ENCODE peak calls at places on chromosomes 16 and 17, in five cellular contexts. L, X, G, I and Q are unnamed samples.

GRCh38 chr17:38550661-38551060 is 55.1 kb downstream of the SRCIN1 start:
- DNase-seq in L (no peak), X (no peak), G (peak; percentile 56), I (no peak), Q (no peak)

GRCh38 chr17:37570527-37571093 is 38.6 kb downstream of the SYNRG start:
- DNase-seq in L (peak; percentile 81), X (no peak), G (peak; percentile 47), I (peak; percentile 60), Q (peak; percentile 66)

GRCh38 chr17:30361766-30362279 is 16.9 kb upstream of the CPD start:
- DNase-seq in L (no peak), X (no peak), G (no peak), I (no peak), Q (no peak)

GRCh38 chr16:70638814-70639792 is 7.3 kb upstream of the IL34 start:
- DNase-seq in L (no peak), X (no peak), G (no peak), I (peak; percentile 71), Q (no peak)

GRCh38 chr16:83366228-83366627 is 441.6 kb upstream of the HSBP1 start:
- DNase-seq in L (no peak), X (no peak), G (no peak), I (no peak), Q (no peak)

GRCh38 chr17:82338858-82339633 is 5.5 kb upstream of the SECTM1 start:
- DNase-seq in L (peak; percentile 86), X (no peak), G (peak; percentile 89), I (no peak), Q (peak; percentile 59)

GRCh38 chr16:57699481-57699880 is 4.9 kb downstream of the DRC7 start:
- DNase-seq in L (no peak), X (no peak), G (no peak), I (no peak), Q (no peak)

GRCh38 chr17:68296217-68297140 is 5.2 kb downstream of the ARSG start:
- DNase-seq in L (no peak), X (no peak), G (no peak), I (no peak), Q (no peak)

GRCh38 chr17:66088173-66088572 is 103.8 kb downstream of the CEP112 start:
- DNase-seq in L (no peak), X (no peak), G (no peak), I (no peak), Q (no peak)

GRCh38 chr17:39400547-39401411 is 647 bp downstream of the FBXL20 start:
- DNase-seq in L (no peak), X (no peak), G (peak; percentile 27), I (no peak), Q (peak; percentile 58)

GRCh38 chr16:129075-129474 is 9.4 kb downstream of the NPRL3 start:
- DNase-seq in L (no peak), X (no peak), G (no peak), I (no peak), Q (no peak)

GRCh38 chr16:25633549-25633948 is 58.2 kb upstream of the HS3ST4 start:
- DNase-seq in L (peak; percentile 35), X (no peak), G (peak; percentile 58), I (peak; percentile 70), Q (no peak)

GRCh38 chr16:57588821-57589220 is 39.6 kb upstream of the ADGRG1 start:
- DNase-seq in L (no peak), X (no peak), G (no peak), I (no peak), Q (no peak)

GRCh38 chr16:21283521-21284289 is 5.6 kb upstream of the CRYM start:
- DNase-seq in L (peak; percentile 65), X (no peak), G (peak; percentile 26), I (peak; percentile 51), Q (peak; percentile 21)

GRCh38 chr16:46920402-46921068 is 36.4 kb downstream of the GPT2 start:
- DNase-seq in L (no peak), X (no peak), G (no peak), I (peak; percentile 35), Q (no peak)

GRCh38 chr17:75090871-75091854 is 3.4 kb downstream of the SLC16A5 start:
- DNase-seq in L (peak; percentile 59), X (no peak), G (peak; percentile 85), I (peak; percentile 78), Q (no peak)

GRCh38 chr17:2070241-2071023 is 15.5 kb downstream of the HIC1 start:
- DNase-seq in L (no peak), X (peak; percentile 96), G (no peak), I (no peak), Q (no peak)

GRCh38 chr16:17205279-17206139 is 265.3 kb downstream of the XYLT1 start:
- DNase-seq in L (no peak), X (no peak), G (no peak), I (no peak), Q (no peak)

GRCh38 chr16:72996291-72997062 is 51.5 kb downstream of the ZFHX3 start:
- DNase-seq in L (no peak), X (no peak), G (no peak), I (peak; percentile 66), Q (no peak)

GRCh38 chr16:26963109-26963508 is 103.6 kb upstream of the C16orf82 start:
- DNase-seq in L (peak; percentile 12), X (no peak), G (peak; percentile 55), I (peak; percentile 12), Q (no peak)

GRCh38 chr17:80432961-80433550 is 18.1 kb downstream of the ENDOV start:
- DNase-seq in L (no peak), X (no peak), G (no peak), I (no peak), Q (no peak)
- H3K4me1 ChIP-seq in L (no peaks in the 10 kb centered on the region), X (no peaks in the 10 kb centered on the region), G (no peaks in the 10 kb centered on the region), I (no peaks in the 10 kb centered on the region), Q (no peaks in the 10 kb centered on the region)

GRCh38 chr17:58398574-58399266 is 18.6 kb downstream of the RNF43 start:
- DNase-seq in L (no peak), X (no peak), G (no peak), I (no peak), Q (no peak)
- TF ChIP-seq POLR2A in L (no peak), X (no peak), G (no peak), I (no peak), Q (no peak)

DNA sequence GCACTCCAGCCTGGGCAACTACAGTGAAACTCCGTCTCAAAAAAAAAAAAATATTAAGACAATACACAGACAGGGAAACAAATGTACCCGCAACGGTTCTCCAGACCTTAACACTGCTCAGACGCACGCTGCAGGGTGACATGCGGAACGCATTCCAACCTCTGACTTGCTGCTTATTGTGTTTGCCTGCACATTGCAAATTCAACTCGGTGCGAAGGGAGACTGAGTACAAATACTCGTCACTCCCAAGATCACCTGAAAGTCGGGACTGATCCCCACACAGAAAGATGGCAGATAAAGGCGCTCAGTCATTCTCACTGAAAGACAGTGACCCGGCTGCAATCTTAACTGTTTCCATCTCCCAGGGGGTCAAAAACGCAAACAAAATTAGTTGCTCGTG is 781 bp downstream of the CLCN7 start:
- DNase-seq in L (no peak), X (no peak), G (peak; percentile 58), I (peak; percentile 28), Q (no peak)
- TF ChIP-seq MYC in L (no peak), X (no peak), G (no peak), I (no peak), Q (no peak)

GRCh38 chr17:57485566-57485865 is 229.2 kb downstream of the MSI2 start:
- DNase-seq in L (no peak), X (no peak), G (no peak), I (no peak), Q (no peak)
- H3K4me1 ChIP-seq in L (peaks cover 21% of the 10 kb centered on the region), X (peaks cover 40% of the 10 kb centered on the region), G (peaks cover 29% of the 10 kb centered on the region), I (peaks cover 9% of the 10 kb centered on the region), Q (peaks cover 9% of the 10 kb centered on the region)

DNA sequence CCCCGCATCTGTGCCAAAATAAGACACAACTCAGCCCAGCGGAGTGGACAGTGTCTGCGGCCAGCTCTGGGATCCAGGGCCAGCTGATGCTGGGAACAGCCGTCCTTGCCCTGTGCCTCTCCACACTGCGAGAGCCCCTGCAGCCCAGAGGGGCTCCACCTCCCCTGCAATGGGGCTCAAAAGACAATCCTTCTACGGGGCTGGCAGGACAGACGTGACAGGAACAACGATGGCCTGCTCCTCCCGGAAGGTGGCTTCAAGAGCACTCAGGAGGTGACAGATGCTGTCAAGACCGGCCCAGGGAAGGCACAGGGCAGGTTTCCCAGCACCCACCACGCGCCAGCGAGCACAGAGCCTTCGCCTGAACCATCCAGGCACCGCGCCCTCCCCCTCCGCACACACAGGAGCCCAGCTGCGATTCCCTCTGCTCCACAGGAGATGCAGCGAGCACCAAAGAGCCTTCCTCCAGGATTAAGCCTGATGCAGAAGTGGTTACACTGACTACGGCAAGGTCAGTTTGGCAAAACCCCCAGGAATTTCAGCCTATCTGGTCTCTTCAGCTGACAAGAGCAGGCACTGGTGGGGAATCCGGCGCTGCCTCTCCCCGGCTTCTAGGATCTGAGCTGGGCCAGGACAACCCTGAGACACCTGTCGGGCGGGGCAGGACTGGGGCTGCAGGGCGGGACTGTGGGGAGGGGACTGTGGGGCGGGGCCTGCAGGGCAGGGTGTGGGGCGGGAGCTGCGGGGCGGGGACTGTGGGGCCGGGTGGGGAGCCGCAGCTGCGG is 103.4 kb downstream of the ZNF778 start:
- DNase-seq in L (peak; percentile 56), X (no peak), G (peak; percentile 80), I (no peak), Q (no peak)
- TF ChIP-seq POLR2A in L (peak; percentile 19), X (no peak), G (no peak), I (no peak), Q (no peak)

GRCh38 chr17:50171371-50172071 is 5.7 kb downstream of the SGCA start:
- DNase-seq in L (no peak), X (no peak), G (no peak), I (no peak), Q (no peak)
- TF ChIP-seq MYC in L (no peak), X (no peak), G (no peak), I (no peak), Q (no peak)

DNA sequence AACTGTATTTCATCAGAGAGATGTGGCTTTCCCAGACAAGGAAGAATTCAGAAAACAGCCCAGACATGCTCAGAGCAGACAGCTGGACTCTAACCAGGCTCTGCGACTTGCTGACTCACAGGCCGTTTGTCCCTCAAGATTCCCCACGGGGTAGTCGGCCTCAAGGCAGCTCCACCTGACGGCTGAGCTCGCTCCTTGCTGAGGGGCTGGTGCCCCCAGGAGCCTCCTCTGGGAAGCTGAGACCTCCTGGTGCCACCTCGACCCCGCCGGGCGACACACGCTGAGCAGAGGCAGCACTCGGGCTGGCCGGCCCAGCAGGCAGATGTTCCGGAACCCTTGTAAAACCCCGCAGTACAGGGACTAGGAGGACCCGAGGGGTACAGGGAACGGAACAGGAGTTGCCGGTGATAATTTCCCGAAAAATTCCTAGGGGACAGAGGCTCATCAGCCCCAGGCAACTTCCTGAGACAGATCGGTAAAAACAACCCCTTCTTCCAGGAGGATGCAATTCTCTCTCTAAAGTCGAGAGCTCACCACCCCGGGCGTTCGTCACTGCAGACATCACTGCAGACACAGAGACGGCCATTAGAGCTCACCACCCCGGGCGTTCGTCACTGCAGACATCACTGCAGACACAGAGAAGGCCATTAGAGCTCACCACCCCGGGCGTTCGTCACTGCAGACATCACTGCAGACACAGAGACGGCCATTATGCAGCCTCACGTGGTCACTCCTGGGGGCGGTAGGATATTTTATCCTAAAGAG is 19.9 kb downstream of the RPH3AL start:
- DNase-seq in L (no peak), X (no peak), G (no peak), I (no peak), Q (no peak)
- H3K4me1 ChIP-seq in L (no peaks in the 10 kb centered on the region), X (no peaks in the 10 kb centered on the region), G (no peaks in the 10 kb centered on the region), I (no peaks in the 10 kb centered on the region), Q (peaks cover 10% of the 10 kb centered on the region)

GRCh38 chr17:44108440-44109311 is 14.8 kb downstream of the HDAC5 start:
- DNase-seq in L (peak; percentile 88), X (no peak), G (peak; percentile 81), I (peak; percentile 97), Q (no peak)
- TF ChIP-seq POLR2A in L (no peak), X (no peak), G (no peak), I (peak; percentile 47), Q (no peak)

GRCh38 chr16:60142991-60143705 is 1409.0 kb upstream of the GOT2 start:
- DNase-seq in L (no peak), X (no peak), G (no peak), I (no peak), Q (peak; percentile 51)

GRCh38 chr16:60137891-60138290 is 1403.8 kb upstream of the GOT2 start:
- DNase-seq in L (no peak), X (no peak), G (no peak), I (no peak), Q (no peak)
- TF ChIP-seq MYC in L (no peak), X (no peak), G (no peak), I (no peak), Q (no peak)